ENCODE peak calls at places on chromosomes 11 and 22, in five cellular contexts. R, A, V, C and F are unnamed samples. For H3K27me3, the result is how much of the 10 kb centered on the place peaks cover.

GRCh38 chr11:113077379-113077778 is 116.2 kb downstream of the NCAM1 start:
- DNase-seq in R (peak), A (no peak), V (no peak), C (no peak), F (no peak)

GRCh38 chr11:58178444-58178843 is 10.4 kb upstream of the OR9Q2 start:
- DNase-seq in R (no peak), A (no peak), V (no peak), C (no peak), F (no peak)

GRCh38 chr11:117232911-117233409 is 489 bp downstream of the RNF214 start:
- DNase-seq in R (no peak), A (peak), V (no peak), C (no peak), F (no peak)

GRCh38 chr11:65927904-65928397 is 8.7 kb downstream of the DRAP1 start:
- DNase-seq in R (peak), A (no peak), V (no peak), C (no peak), F (peak)

GRCh38 chr11:128336203-128336602 is 251.2 kb downstream of the ETS1 start:
- DNase-seq in R (peak), A (no peak), V (no peak), C (peak), F (no peak)

GRCh38 chr11:123640677-123641494 is 13.5 kb downstream of the SCN3B start:
- DNase-seq in R (peak), A (no peak), V (no peak), C (no peak), F (peak)

GRCh38 chr11:68673991-68674390 is 10.4 kb upstream of the GAL start:
- DNase-seq in R (no peak), A (peak), V (no peak), C (no peak), F (no peak)

GRCh38 chr11:6320411-6321207 is at the start of gene CAVIN3:
- DNase-seq in R (peak), A (peak), V (peak), C (no peak), F (no peak)

GRCh38 chr11:64869571-64870175 is 8.7 kb downstream of the EHD1 start:
- DNase-seq in R (no peak), A (no peak), V (no peak), C (no peak), F (no peak)

GRCh38 chr22:17159504-17159951 is 451 bp upstream of the HDHD5 start:
- DNase-seq in R (peak), A (peak), V (peak), C (peak), F (no peak)

GRCh38 chr22:31680764-31681624 is 19.0 kb upstream of the PISD start:
- DNase-seq in R (no peak), A (no peak), V (no peak), C (no peak), F (no peak)

GRCh38 chr11:79708319-79708928 is 267.6 kb upstream of the TENM4 start:
- DNase-seq in R (peak), A (no peak), V (no peak), C (peak), F (no peak)

GRCh38 chr11:81342956-81343355 is 1390.7 kb downstream of the FAM181B start:
- DNase-seq in R (no peak), A (no peak), V (no peak), C (no peak), F (no peak)

GRCh38 chr11:45660717-45661416 is 4.6 kb downstream of the CHST1 start:
- DNase-seq in R (no peak), A (no peak), V (no peak), C (no peak), F (no peak)

GRCh38 chr11:895331-896223 is 15.0 kb downstream of the CHID1 start:
- DNase-seq in R (no peak), A (no peak), V (no peak), C (no peak), F (no peak)

GRCh38 chr11:19199766-19200165 is 2.0 kb downstream of the CSRP3 start:
- DNase-seq in R (no peak), A (no peak), V (no peak), C (no peak), F (no peak)

GRCh38 chr11:76047766-76048165 is 158.5 kb downstream of the WNT11 start:
- DNase-seq in R (no peak), A (no peak), V (no peak), C (no peak), F (no peak)

GRCh38 chr11:8634498-8634897 is 40.5 kb upstream of the STK33 start:
- DNase-seq in R (no peak), A (no peak), V (no peak), C (no peak), F (no peak)

GRCh38 chr22:44622147-44622427 is 79.9 kb upstream of the PRR5 start:
- DNase-seq in R (no peak), A (peak), V (no peak), C (no peak), F (no peak)

GRCh38 chr11:37811349-37811748 is 1213.3 kb upstream of the RAG2 start:
- DNase-seq in R (no peak), A (peak), V (no peak), C (no peak), F (no peak)

GRCh38 chr11:64772318-64773018 is 5.9 kb downstream of the SF1 start:
- DNase-seq in R (no peak), A (no peak), V (no peak), C (no peak), F (no peak)

GRCh38 chr11:76698321-76699043 is 27.9 kb upstream of the LRRC32 start:
- DNase-seq in R (no peak), A (no peak), V (no peak), C (no peak), F (no peak)

GRCh38 chr22:29108137-29108536 is 35.3 kb downstream of the KREMEN1 start:
- DNase-seq in R (no peak), A (no peak), V (no peak), C (peak), F (no peak)

GRCh38 chr11:73808052-73808451 is 20.4 kb downstream of the MRPL48 start:
- DNase-seq in R (no peak), A (no peak), V (no peak), C (no peak), F (no peak)

GRCh38 chr22:48177591-48177990 is 1415.1 kb downstream of the TBC1D22A start:
- DNase-seq in R (no peak), A (no peak), V (no peak), C (no peak), F (no peak)

GRCh38 chr11:78768345-78768744 is 193.7 kb upstream of the NARS2 start:
- DNase-seq in R (no peak), A (no peak), V (no peak), C (no peak), F (no peak)

GRCh38 chr11:130871616-130872015 is 44.7 kb downstream of the SNX19 start:
- DNase-seq in R (no peak), A (no peak), V (no peak), C (peak), F (no peak)

GRCh38 chr22:19762315-19763140 is 1.9 kb downstream of the TBX1 start:
- DNase-seq in R (no peak), A (peak), V (no peak), C (no peak), F (no peak)

GRCh38 chr11:65278351-65278750 is 16.6 kb downstream of the POLA2 start:
- DNase-seq in R (no peak), A (no peak), V (no peak), C (no peak), F (no peak)

GRCh38 chr22:43483669-43484068 is 71.9 kb downstream of the MPPED1 start:
- DNase-seq in R (no peak), A (peak), V (no peak), C (no peak), F (no peak)

GRCh38 chr22:43483266-43483665 is 71.5 kb downstream of the MPPED1 start:
- DNase-seq in R (no peak), A (peak), V (no peak), C (no peak), F (no peak)

GRCh38 chr22:43479962-43480361 is 68.1 kb downstream of the MPPED1 start:
- DNase-seq in R (no peak), A (peak), V (no peak), C (no peak), F (no peak)

GRCh38 chr22:43482310-43482625 is 70.5 kb downstream of the MPPED1 start:
- DNase-seq in R (no peak), A (peak), V (no peak), C (no peak), F (no peak)

GRCh38 chr22:43481528-43482309 is 69.9 kb downstream of the MPPED1 start:
- DNase-seq in R (no peak), A (peak), V (no peak), C (no peak), F (no peak)
- TF ChIP-seq CTCF in R (no peak), A (no peak), V (no peak), C (no peak), F (no peak)

DNA sequence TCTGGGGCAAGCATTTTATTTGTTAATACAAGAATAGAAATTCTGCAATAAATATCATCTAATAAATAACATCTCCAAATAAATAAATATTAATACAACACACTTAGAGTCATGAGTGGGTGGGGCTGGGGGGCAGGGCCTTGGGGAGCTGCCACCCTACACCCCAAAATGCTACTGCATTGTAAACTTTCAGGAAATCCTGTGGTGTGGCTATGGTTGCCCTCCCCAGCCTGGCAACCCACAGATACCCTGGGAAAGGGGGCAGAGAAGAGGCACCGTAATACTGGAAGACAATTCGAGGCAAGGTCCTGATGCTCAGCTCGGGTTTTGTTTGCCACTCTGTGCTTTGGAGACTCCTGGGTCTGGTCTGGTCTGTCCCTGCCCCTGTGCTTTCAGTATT is 9.2 kb downstream of the CLCF1 start:
- DNase-seq in R (no peak), A (no peak), V (no peak), C (no peak), F (no peak)
- H3K27ac ChIP-seq in R (no peak), A (no peak), V (no peak), C (no peak), F (no peak)

GRCh38 chr22:33923660-33924246 is 3.5 kb upstream of the LARGE1 start:
- DNase-seq in R (peak), A (no peak), V (peak), C (peak), F (no peak)
- H3K27me3 ChIP-seq in R (under half), A (under half), V (under half), C (half or more), F (under half)

GRCh38 chr11:20876738-20877137 is 207.4 kb downstream of the NELL1 start:
- DNase-seq in R (no peak), A (no peak), V (no peak), C (no peak), F (no peak)

GRCh38 chr11:20880094-20880493 is 210.7 kb downstream of the NELL1 start:
- DNase-seq in R (no peak), A (no peak), V (no peak), C (no peak), F (no peak)

GRCh38 chr11:20873054-20873453 is 203.7 kb downstream of the NELL1 start:
- DNase-seq in R (no peak), A (no peak), V (no peak), C (no peak), F (no peak)

GRCh38 chr11:20874358-20874757 is 205.0 kb downstream of the NELL1 start:
- DNase-seq in R (no peak), A (no peak), V (no peak), C (no peak), F (no peak)
- TF ChIP-seq CTCF in R (no peak), A (no peak), V (no peak), C (no peak), F (no peak)

GRCh38 chr22:50057868-50058311 is at the start of gene TTLL8:
- DNase-seq in R (no peak), A (peak), V (no peak), C (no peak), F (no peak)
- H3K27ac ChIP-seq in R (no peak), A (no peak), V (no peak), C (no peak), F (no peak)

GRCh38 chr11:126281245-126281644 is 1.6 kb upstream of the TIRAP start:
- DNase-seq in R (no peak), A (no peak), V (no peak), C (peak), F (no peak)

GRCh38 chr11:126277322-126277721 is 5.6 kb upstream of the TIRAP start:
- DNase-seq in R (no peak), A (no peak), V (no peak), C (no peak), F (no peak)

GRCh38 chr11:126280595-126280994 is 2.3 kb upstream of the TIRAP start:
- DNase-seq in R (no peak), A (no peak), V (no peak), C (peak), F (no peak)

GRCh38 chr11:126279191-126279590 is 3.7 kb upstream of the TIRAP start:
- DNase-seq in R (no peak), A (no peak), V (no peak), C (peak), F (no peak)

DNA sequence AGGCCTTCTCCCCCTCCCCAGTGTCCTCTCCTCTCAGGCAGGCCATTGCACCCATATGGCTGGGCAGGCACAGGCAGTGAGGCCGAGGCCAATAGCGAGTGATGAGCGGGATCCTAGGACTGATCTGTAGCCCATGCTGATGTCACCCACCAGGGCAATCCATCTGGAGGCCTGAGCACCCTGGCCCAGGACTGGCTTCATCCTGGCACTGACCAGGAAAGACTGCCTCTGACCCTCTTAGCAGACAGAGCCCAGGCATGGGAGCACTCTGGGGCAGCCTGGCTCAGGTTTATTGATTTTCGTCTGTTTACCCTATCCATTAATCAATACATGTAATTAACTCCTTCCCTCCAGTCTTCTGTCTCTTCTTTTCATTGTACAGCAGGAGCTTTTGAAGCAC is 5.1 kb upstream of the TIRAP start:
- DNase-seq in R (no peak), A (no peak), V (no peak), C (peak), F (no peak)
- H3K27me3 ChIP-seq in R (under half), A (under half), V (under half), C (under half), F (under half)

DNA sequence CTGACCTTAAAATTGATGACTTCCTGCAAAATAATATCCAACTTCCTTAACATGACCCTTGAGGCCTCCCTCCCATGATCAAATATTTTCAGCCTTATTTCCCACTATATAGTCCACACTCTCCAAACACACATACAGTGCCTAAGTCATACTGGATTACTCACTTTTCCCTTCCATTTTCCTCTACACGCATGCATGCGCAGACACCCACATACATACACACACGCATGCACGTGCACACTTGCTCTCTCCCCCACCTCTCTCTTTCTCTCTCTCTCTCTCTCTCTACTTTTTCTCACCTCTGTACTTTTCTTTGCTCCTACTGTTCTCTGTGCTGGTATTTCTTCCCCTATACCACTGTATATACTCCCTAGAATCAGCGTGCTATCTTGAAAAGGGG is 28.1 kb downstream of the DLG2 start:
- DNase-seq in R (no peak), A (no peak), V (no peak), C (no peak), F (no peak)
- TF ChIP-seq CTCF in R (no peak), A (no peak), V (no peak), C (no peak), F (no peak)

GRCh38 chr11:119512373-119512772 is 89.4 kb upstream of the THY1 start:
- DNase-seq in R (no peak), A (no peak), V (no peak), C (no peak), F (no peak)
- H3K27ac ChIP-seq in R (no peak), A (no peak), V (no peak), C (no peak), F (no peak)

GRCh38 chr11:133503776-133504175 is 28.5 kb downstream of the OPCML start:
- DNase-seq in R (no peak), A (no peak), V (no peak), C (no peak), F (no peak)

GRCh38 chr11:133506551-133507094 is 25.7 kb downstream of the OPCML start:
- DNase-seq in R (no peak), A (peak), V (no peak), C (no peak), F (no peak)

GRCh38 chr11:133506023-133506422 is 26.3 kb downstream of the OPCML start:
- DNase-seq in R (no peak), A (no peak), V (no peak), C (no peak), F (no peak)

GRCh38 chr11:133507185-133507584 is 25.1 kb downstream of the OPCML start:
- DNase-seq in R (no peak), A (no peak), V (no peak), C (no peak), F (no peak)

GRCh38 chr11:133504906-133505305 is 27.4 kb downstream of the OPCML start:
- DNase-seq in R (no peak), A (peak), V (no peak), C (no peak), F (no peak)
- H3K27me3 ChIP-seq in R (under half), A (under half), V (under half), C (half or more), F (under half)

GRCh38 chr11:100827934-100828661 is 141.0 kb downstream of the ARHGAP42 start:
- DNase-seq in R (no peak), A (no peak), V (no peak), C (peak), F (no peak)
- TF ChIP-seq CTCF in R (no peak), A (no peak), V (no peak), C (peak), F (no peak)